ENCODE peak calls at places on chromosomes 13 and 19, in eight cellular contexts. One of them, this sample, is unnamed.

GRCh38 chr19:47704656-47705055 is 8.6 kb upstream of the EHD2 start:
- DNase-seq in cardiac muscle cell: no peak
- DNase-seq in fibroblast of mammary gland: no peak
- DNase-seq in transverse colon: no peak
- DNase-seq in CD8-positive, alpha-beta T cell: no peak
- DNase-seq in BE2C: no peak
- DNase-seq in PC-9: no peak
- DNase-seq in bronchial epithelial cell: peak; percentile 15
- DNase-seq in this sample: no peak

GRCh38 chr19:57465680-57466381 is 8.9 kb upstream of the VN1R1 start:
- DNase-seq in cardiac muscle cell: no peak
- DNase-seq in fibroblast of mammary gland: peak; percentile 32
- DNase-seq in transverse colon: peak; percentile 17
- DNase-seq in CD8-positive, alpha-beta T cell: no peak
- DNase-seq in BE2C: peak; percentile 36
- DNase-seq in PC-9: peak; percentile 55
- DNase-seq in bronchial epithelial cell: peak; percentile 45
- DNase-seq in this sample: peak; percentile 70

GRCh38 chr19:35056513-35057063 is 15.1 kb downstream of the HPN start:
- DNase-seq in cardiac muscle cell: no peak
- DNase-seq in fibroblast of mammary gland: no peak
- DNase-seq in transverse colon: no peak
- DNase-seq in CD8-positive, alpha-beta T cell: no peak
- DNase-seq in BE2C: no peak
- DNase-seq in PC-9: no peak
- DNase-seq in bronchial epithelial cell: no peak
- DNase-seq in this sample: no peak

GRCh38 chr13:24027494-24027893 is 130.2 kb upstream of the C1QTNF9B start:
- DNase-seq in cardiac muscle cell: no peak
- DNase-seq in fibroblast of mammary gland: no peak
- DNase-seq in transverse colon: no peak
- DNase-seq in CD8-positive, alpha-beta T cell: no peak
- DNase-seq in BE2C: no peak
- DNase-seq in PC-9: no peak
- DNase-seq in bronchial epithelial cell: no peak
- DNase-seq in this sample: no peak

GRCh38 chr13:99191336-99191899 is 9.2 kb upstream of the UBAC2 start:
- DNase-seq in cardiac muscle cell: no peak
- DNase-seq in fibroblast of mammary gland: no peak
- DNase-seq in transverse colon: no peak
- DNase-seq in CD8-positive, alpha-beta T cell: no peak
- DNase-seq in BE2C: no peak
- DNase-seq in PC-9: no peak
- DNase-seq in bronchial epithelial cell: no peak
- DNase-seq in this sample: no peak

GRCh38 chr13:107277911-107278310 is 710.0 kb upstream of the ARGLU1 start:
- DNase-seq in cardiac muscle cell: no peak
- DNase-seq in fibroblast of mammary gland: peak; percentile 43
- DNase-seq in transverse colon: no peak
- DNase-seq in CD8-positive, alpha-beta T cell: no peak
- DNase-seq in BE2C: no peak
- DNase-seq in PC-9: no peak
- DNase-seq in bronchial epithelial cell: no peak
- DNase-seq in this sample: no peak

GRCh38 chr19:10001899-10002298 is 8.4 kb downstream of the COL5A3 start:
- DNase-seq in cardiac muscle cell: no peak
- DNase-seq in fibroblast of mammary gland: peak; percentile 59
- DNase-seq in transverse colon: peak; percentile 76
- DNase-seq in CD8-positive, alpha-beta T cell: no peak
- DNase-seq in BE2C: no peak
- DNase-seq in PC-9: no peak
- DNase-seq in bronchial epithelial cell: no peak
- DNase-seq in this sample: peak; percentile 14

GRCh38 chr13:72390909-72391308 is 336.5 kb downstream of the MZT1 start:
- DNase-seq in cardiac muscle cell: no peak
- DNase-seq in fibroblast of mammary gland: peak; percentile 14
- DNase-seq in transverse colon: no peak
- DNase-seq in CD8-positive, alpha-beta T cell: no peak
- DNase-seq in BE2C: no peak
- DNase-seq in PC-9: no peak
- DNase-seq in bronchial epithelial cell: peak; percentile 97
- DNase-seq in this sample: peak; percentile 1

GRCh38 chr19:58559275-58560006 is 1.0 kb upstream of the UBE2M start:
- DNase-seq in cardiac muscle cell: peak; percentile 95
- DNase-seq in fibroblast of mammary gland: peak; percentile 90
- DNase-seq in transverse colon: peak; percentile 92
- DNase-seq in CD8-positive, alpha-beta T cell: peak; percentile 50
- DNase-seq in BE2C: peak; percentile 95
- DNase-seq in PC-9: no peak
- DNase-seq in bronchial epithelial cell: peak; percentile 70
- DNase-seq in this sample: peak; percentile 93

GRCh38 chr13:51728972-51729371 is 75.0 kb downstream of the DHRS12 start:
- DNase-seq in cardiac muscle cell: no peak
- DNase-seq in fibroblast of mammary gland: peak; percentile 94
- DNase-seq in transverse colon: no peak
- DNase-seq in CD8-positive, alpha-beta T cell: no peak
- DNase-seq in BE2C: no peak
- DNase-seq in PC-9: no peak
- DNase-seq in bronchial epithelial cell: peak; percentile 92
- DNase-seq in this sample: peak; percentile 88

GRCh38 chr19:49133621-49134454 is 14.5 kb downstream of the PPFIA3 start:
- DNase-seq in cardiac muscle cell: peak; percentile 33
- DNase-seq in fibroblast of mammary gland: peak; percentile 66
- DNase-seq in transverse colon: peak; percentile 85
- DNase-seq in CD8-positive, alpha-beta T cell: peak; percentile 56
- DNase-seq in BE2C: no peak
- DNase-seq in PC-9: peak; percentile 33
- DNase-seq in bronchial epithelial cell: peak; percentile 75
- DNase-seq in this sample: peak; percentile 65

GRCh38 chr19:42553292-42554045 is 25.2 kb upstream of the CEACAM1 start:
- DNase-seq in cardiac muscle cell: no peak
- DNase-seq in fibroblast of mammary gland: peak; percentile 82
- DNase-seq in transverse colon: no peak
- DNase-seq in CD8-positive, alpha-beta T cell: no peak
- DNase-seq in BE2C: no peak
- DNase-seq in PC-9: peak; percentile 50
- DNase-seq in bronchial epithelial cell: peak; percentile 20
- DNase-seq in this sample: peak; percentile 56

GRCh38 chr13:98978280-98978679 is 416 bp upstream of the DOCK9 start:
- DNase-seq in cardiac muscle cell: no peak
- DNase-seq in fibroblast of mammary gland: peak; percentile 90
- DNase-seq in transverse colon: no peak
- DNase-seq in CD8-positive, alpha-beta T cell: no peak
- DNase-seq in BE2C: no peak
- DNase-seq in PC-9: peak; percentile 95
- DNase-seq in bronchial epithelial cell: peak; percentile 93
- DNase-seq in this sample: peak; percentile 92

GRCh38 chr13:100710176-100710575 is 35.6 kb upstream of the TMTC4 start:
- DNase-seq in cardiac muscle cell: no peak
- DNase-seq in fibroblast of mammary gland: no peak
- DNase-seq in transverse colon: no peak
- DNase-seq in CD8-positive, alpha-beta T cell: no peak
- DNase-seq in BE2C: no peak
- DNase-seq in PC-9: no peak
- DNase-seq in bronchial epithelial cell: no peak
- DNase-seq in this sample: no peak

GRCh38 chr13:59674616-59675015 is 489.1 kb downstream of the DIAPH3 start:
- DNase-seq in cardiac muscle cell: no peak
- DNase-seq in fibroblast of mammary gland: no peak
- DNase-seq in transverse colon: no peak
- DNase-seq in CD8-positive, alpha-beta T cell: no peak
- DNase-seq in BE2C: no peak
- DNase-seq in PC-9: no peak
- DNase-seq in bronchial epithelial cell: no peak
- DNase-seq in this sample: no peak

GRCh38 chr13:77300176-77301141 is 26.4 kb downstream of the MYCBP2 start:
- DNase-seq in cardiac muscle cell: no peak
- DNase-seq in fibroblast of mammary gland: peak; percentile 75
- DNase-seq in transverse colon: no peak
- DNase-seq in CD8-positive, alpha-beta T cell: no peak
- DNase-seq in BE2C: no peak
- DNase-seq in PC-9: no peak
- DNase-seq in bronchial epithelial cell: peak; percentile 63
- DNase-seq in this sample: peak; percentile 85

GRCh38 chr13:33352023-33352422 is 66.5 kb upstream of the STARD13 start:
- DNase-seq in cardiac muscle cell: no peak
- DNase-seq in fibroblast of mammary gland: no peak
- DNase-seq in transverse colon: no peak
- DNase-seq in CD8-positive, alpha-beta T cell: no peak
- DNase-seq in BE2C: no peak
- DNase-seq in PC-9: no peak
- DNase-seq in bronchial epithelial cell: no peak
- DNase-seq in this sample: no peak

GRCh38 chr13:92126399-92126798 is 728.0 kb downstream of the GPC5 start:
- DNase-seq in cardiac muscle cell: no peak
- DNase-seq in fibroblast of mammary gland: no peak
- DNase-seq in transverse colon: no peak
- DNase-seq in CD8-positive, alpha-beta T cell: no peak
- DNase-seq in BE2C: no peak
- DNase-seq in PC-9: no peak
- DNase-seq in bronchial epithelial cell: no peak
- DNase-seq in this sample: no peak

GRCh38 chr19:46461537-46461936 is 9.8 kb downstream of the PNMA8A start:
- DNase-seq in cardiac muscle cell: no peak
- DNase-seq in fibroblast of mammary gland: peak; percentile 36
- DNase-seq in transverse colon: no peak
- DNase-seq in CD8-positive, alpha-beta T cell: no peak
- DNase-seq in BE2C: no peak
- DNase-seq in PC-9: no peak
- DNase-seq in bronchial epithelial cell: peak; percentile 98
- DNase-seq in this sample: no peak

GRCh38 chr19:30095171-30095570 is 153.1 kb downstream of the URI1 start:
- DNase-seq in cardiac muscle cell: no peak
- DNase-seq in fibroblast of mammary gland: no peak
- DNase-seq in transverse colon: no peak
- DNase-seq in CD8-positive, alpha-beta T cell: no peak
- DNase-seq in BE2C: no peak
- DNase-seq in PC-9: no peak
- DNase-seq in bronchial epithelial cell: no peak
- DNase-seq in this sample: no peak
- H3K4me3 ChIP-seq in cardiac muscle cell: no peak overlapping the region
- H3K4me3 ChIP-seq in fibroblast of mammary gland: no peak overlapping the region
- H3K4me3 ChIP-seq in transverse colon: no peak overlapping the region
- H3K4me3 ChIP-seq in CD8-positive, alpha-beta T cell: no peak overlapping the region
- H3K4me3 ChIP-seq in BE2C: no peak overlapping the region
- H3K4me3 ChIP-seq in PC-9: no peak overlapping the region
- H3K4me3 ChIP-seq in bronchial epithelial cell: no peak overlapping the region
- H3K4me3 ChIP-seq in this sample: no peak overlapping the region

GRCh38 chr19:44810555-44811447 is 1.9 kb downstream of the BCAM start:
- DNase-seq in cardiac muscle cell: no peak
- DNase-seq in fibroblast of mammary gland: no peak
- DNase-seq in transverse colon: no peak
- DNase-seq in CD8-positive, alpha-beta T cell: no peak
- DNase-seq in BE2C: no peak
- DNase-seq in PC-9: no peak
- DNase-seq in bronchial epithelial cell: peak; percentile 23
- DNase-seq in this sample: no peak

GRCh38 chr19:44814132-44814470 is 5.2 kb downstream of the BCAM start:
- DNase-seq in cardiac muscle cell: no peak
- DNase-seq in fibroblast of mammary gland: no peak
- DNase-seq in transverse colon: no peak
- DNase-seq in CD8-positive, alpha-beta T cell: no peak
- DNase-seq in BE2C: no peak
- DNase-seq in PC-9: no peak
- DNase-seq in bronchial epithelial cell: no peak
- DNase-seq in this sample: no peak

GRCh38 chr19:44812142-44812718 is 3.3 kb downstream of the BCAM start:
- DNase-seq in cardiac muscle cell: no peak
- DNase-seq in fibroblast of mammary gland: no peak
- DNase-seq in transverse colon: no peak
- DNase-seq in CD8-positive, alpha-beta T cell: no peak
- DNase-seq in BE2C: no peak
- DNase-seq in PC-9: no peak
- DNase-seq in bronchial epithelial cell: no peak
- DNase-seq in this sample: no peak

GRCh38 chr19:44814517-44814916 is 5.6 kb downstream of the BCAM start:
- DNase-seq in cardiac muscle cell: no peak
- DNase-seq in fibroblast of mammary gland: no peak
- DNase-seq in transverse colon: no peak
- DNase-seq in CD8-positive, alpha-beta T cell: no peak
- DNase-seq in BE2C: no peak
- DNase-seq in PC-9: no peak
- DNase-seq in bronchial epithelial cell: no peak
- DNase-seq in this sample: no peak

GRCh38 chr19:44813331-44814131 is 4.6 kb downstream of the BCAM start:
- DNase-seq in cardiac muscle cell: no peak
- DNase-seq in fibroblast of mammary gland: no peak
- DNase-seq in transverse colon: no peak
- DNase-seq in CD8-positive, alpha-beta T cell: no peak
- DNase-seq in BE2C: no peak
- DNase-seq in PC-9: no peak
- DNase-seq in bronchial epithelial cell: no peak
- DNase-seq in this sample: no peak
- TF ChIP-seq CTCF in cardiac muscle cell: no peak
- TF ChIP-seq CTCF in fibroblast of mammary gland: no peak
- TF ChIP-seq CTCF in transverse colon: no peak
- TF ChIP-seq CTCF in CD8-positive, alpha-beta T cell: no peak
- TF ChIP-seq CTCF in BE2C: peak; percentile 21
- TF ChIP-seq CTCF in PC-9: no peak
- TF ChIP-seq CTCF in bronchial epithelial cell: no peak
- TF ChIP-seq CTCF in this sample: no peak

DNA sequence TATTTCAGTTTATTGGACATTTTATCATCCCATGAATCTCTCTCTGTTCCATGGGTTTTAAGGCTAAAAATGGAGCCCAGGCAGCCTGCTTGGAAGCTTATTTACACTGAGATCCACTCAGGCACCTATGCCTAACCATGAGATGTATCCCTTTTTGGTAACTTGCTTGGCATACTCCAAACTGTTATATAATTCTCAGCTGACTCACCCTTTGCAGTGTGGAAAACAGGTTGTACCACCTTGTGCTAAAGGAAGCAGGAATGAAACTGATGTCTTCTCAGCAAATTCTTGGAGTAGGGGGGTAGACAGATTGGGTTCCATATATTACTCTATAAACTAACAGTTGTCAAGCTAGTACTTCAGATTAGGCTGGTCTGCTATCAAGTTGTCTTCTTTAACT is 483.6 kb downstream of the KLF5 start:
- DNase-seq in cardiac muscle cell: no peak
- DNase-seq in fibroblast of mammary gland: no peak
- DNase-seq in transverse colon: no peak
- DNase-seq in CD8-positive, alpha-beta T cell: no peak
- DNase-seq in BE2C: no peak
- DNase-seq in PC-9: peak; percentile 81
- DNase-seq in bronchial epithelial cell: peak; percentile 81
- DNase-seq in this sample: no peak
- H3K4me3 ChIP-seq in cardiac muscle cell: no peak overlapping the region
- H3K4me3 ChIP-seq in fibroblast of mammary gland: no peak overlapping the region
- H3K4me3 ChIP-seq in transverse colon: no peak overlapping the region
- H3K4me3 ChIP-seq in CD8-positive, alpha-beta T cell: no peak overlapping the region
- H3K4me3 ChIP-seq in BE2C: no peak overlapping the region
- H3K4me3 ChIP-seq in PC-9: no peak overlapping the region
- H3K4me3 ChIP-seq in bronchial epithelial cell: no peak overlapping the region
- H3K4me3 ChIP-seq in this sample: no peak overlapping the region

GRCh38 chr13:95614641-95615245 is 29.8 kb downstream of the DZIP1 start:
- DNase-seq in cardiac muscle cell: no peak
- DNase-seq in fibroblast of mammary gland: no peak
- DNase-seq in transverse colon: no peak
- DNase-seq in CD8-positive, alpha-beta T cell: no peak
- DNase-seq in BE2C: no peak
- DNase-seq in PC-9: peak; percentile 86
- DNase-seq in bronchial epithelial cell: peak; percentile 75
- DNase-seq in this sample: no peak
- TF ChIP-seq CTCF in cardiac muscle cell: no peak
- TF ChIP-seq CTCF in fibroblast of mammary gland: no peak
- TF ChIP-seq CTCF in transverse colon: no peak
- TF ChIP-seq CTCF in CD8-positive, alpha-beta T cell: no peak
- TF ChIP-seq CTCF in BE2C: no peak
- TF ChIP-seq CTCF in PC-9: peak; percentile 31
- TF ChIP-seq CTCF in bronchial epithelial cell: peak; percentile 64
- TF ChIP-seq CTCF in this sample: no peak